ENCODE peak calls at places on chromosomes 1 and 21, in four cellular contexts. E is A549, F is pancreas, X is mesothelial cell of epicardium. D is an unnamed sample.

GRCh38 chr21:45228171-45228641 is 59.5 kb downstream of the POFUT2 start:
- DNase-seq in F (no peak), X (no peak), E (peak; percentile 49), D (no peak)

GRCh38 chr21:15638856-15639549 is 90.8 kb upstream of the USP25 start:
- DNase-seq in X (no peak), E (no peak), F (peak; percentile 57), D (no peak)

GRCh38 chr1:19101244-19101643 is 108.8 kb downstream of the UBR4 start:
- DNase-seq in X (no peak), E (no peak), F (no peak), D (no peak)

GRCh38 chr21:46110499-46111192 is 12.7 kb downstream of the COL6A2 start:
- DNase-seq in X (no peak), E (no peak), F (peak; percentile 38), D (no peak)

GRCh38 chr21:26169061-26169610 is 1.4 kb downstream of the APP start:
- DNase-seq in E (peak; percentile 69), X (no peak), F (no peak), D (peak; percentile 67)

GRCh38 chr21:44059710-44060109 is 47.5 kb upstream of the PWP2 start:
- DNase-seq in F (no peak), E (no peak), X (no peak), D (no peak)

GRCh38 chr21:17512245-17513213 is at the start of gene CXADR:
- DNase-seq in X (peak; percentile 86), E (peak; percentile 81), F (peak; percentile 97), D (peak; percentile 86)

GRCh38 chr1:176854725-176855433 is 309.6 kb downstream of the ASTN1 start:
- DNase-seq in E (no peak), X (no peak), F (no peak), D (no peak)

GRCh38 chr1:20483833-20484525 is 2.0 kb downstream of the CAMK2N1 start:
- DNase-seq in F (no peak), E (peak; percentile 43), X (no peak), D (peak; percentile 54)

GRCh38 chr1:155175927-155176371 is 2.3 kb downstream of the TRIM46 start:
- DNase-seq in F (no peak), X (no peak), E (peak; percentile 52), D (no peak)

GRCh38 chr1:90694846-90695245 is 22.3 kb downstream of the BARHL2 start:
- DNase-seq in X (no peak), E (no peak), F (no peak), D (no peak)

GRCh38 chr1:223249854-223250631 is 107.0 kb upstream of the TLR5 start:
- DNase-seq in E (no peak), X (no peak), F (no peak), D (no peak)

GRCh38 chr1:54463259-54464030 is 57.3 kb upstream of the SSBP3 start:
- DNase-seq in E (no peak), X (no peak), F (peak; percentile 25), D (no peak)

GRCh38 chr1:22903113-22903512 is 69.6 kb downstream of the LACTBL1 start:
- DNase-seq in X (no peak), F (no peak), E (no peak), D (no peak)

GRCh38 chr21:38619865-38620513 is 121.7 kb upstream of the ERG start:
- DNase-seq in F (no peak), X (no peak), E (no peak), D (no peak)

GRCh38 chr21:28521932-28522826 is 470.5 kb downstream of the LTN1 start:
- DNase-seq in F (no peak), X (no peak), E (no peak), D (no peak)
- TF ChIP-seq CTCF in F (no peak), X (no peak), E (no peak), D (peak; percentile 22)

DNA sequence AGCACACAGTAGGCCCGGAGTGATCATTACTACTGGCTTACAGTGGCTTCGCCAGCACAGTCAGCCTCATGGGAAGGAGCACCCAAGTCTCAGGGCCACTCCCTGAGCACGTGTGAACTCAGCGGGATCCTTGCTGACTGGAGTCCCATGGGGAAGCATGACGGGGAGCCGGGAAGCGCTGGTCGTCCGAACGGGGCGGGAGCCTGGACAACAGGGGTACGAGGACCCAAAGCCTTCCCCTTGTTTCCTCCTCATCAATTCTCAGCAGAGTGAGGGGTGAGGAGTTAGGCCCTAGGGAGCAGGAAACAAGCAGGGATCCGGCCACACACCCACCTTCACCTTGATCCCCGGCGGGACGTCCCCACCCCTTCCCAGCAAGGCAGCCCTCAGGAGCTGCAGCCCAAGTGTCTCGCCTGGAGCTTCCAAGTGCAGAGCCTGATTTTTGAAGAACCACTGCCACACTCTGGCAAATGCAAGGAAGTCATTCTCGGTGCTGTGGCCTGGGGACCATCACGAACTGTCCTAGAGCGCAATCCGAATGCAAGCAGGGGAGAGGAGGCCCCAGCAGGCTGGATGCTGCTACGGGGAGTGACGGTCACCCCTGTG is 35.5 kb downstream of the TOMM20 start:
- DNase-seq in F (no peak), X (no peak), E (peak; percentile 80), D (no peak)
- TF ChIP-seq CTCF in F (no peak), X (no peak), E (no peak), D (peak; percentile 14)

DNA sequence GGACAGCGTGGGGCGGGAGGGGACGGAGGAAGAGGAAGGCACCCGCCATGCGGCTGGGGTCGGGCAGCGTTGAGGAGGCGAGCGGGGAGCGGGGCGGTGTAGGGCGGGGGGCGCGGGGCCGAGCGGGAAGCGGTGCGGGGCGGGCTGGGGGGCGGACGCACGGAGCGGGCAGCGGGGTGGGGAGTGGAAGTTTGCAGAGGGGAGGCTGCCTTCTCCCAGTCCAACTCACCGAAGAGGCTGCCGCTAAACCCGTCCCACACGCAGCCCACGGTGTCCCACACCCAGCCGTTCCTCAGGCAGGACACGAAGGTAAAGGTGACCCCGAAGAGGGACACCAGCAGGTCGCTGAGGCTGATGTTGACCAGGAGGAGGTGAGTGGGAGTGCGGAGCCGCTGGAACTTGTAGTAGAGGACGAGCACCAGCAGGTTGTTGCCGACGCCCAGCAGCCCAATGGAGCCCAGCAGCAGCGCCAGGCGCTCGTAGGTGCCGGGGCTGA is 468 bp downstream of the CHML start:
- DNase-seq in X (peak; percentile 29), E (peak; percentile 67), F (peak; percentile 65), D (no peak)
- TF ChIP-seq CTCF in X (no peak), E (no peak), F (no peak), D (no peak)

DNA sequence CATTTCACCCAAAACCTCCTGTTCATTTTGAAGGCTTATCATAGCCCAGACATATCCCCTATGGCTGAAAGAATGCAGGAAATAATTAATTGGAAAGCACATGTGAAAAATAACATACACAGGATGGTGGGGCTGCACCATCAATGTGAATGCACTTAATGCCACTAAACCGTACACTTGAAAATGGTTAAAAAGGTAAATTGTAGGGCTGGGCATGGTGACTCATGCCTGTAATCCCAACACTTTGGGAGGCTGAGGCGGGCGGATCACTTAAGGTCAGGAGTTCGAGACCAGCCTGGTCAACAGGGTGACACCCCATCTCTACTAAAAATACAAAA is 98.7 kb upstream of the BACE2 start:
- DNase-seq in F (no peak), E (no peak), X (no peak), D (no peak)
- TF ChIP-seq CTCF in F (no peak), E (no peak), X (peak; percentile 5), D (no peak)

GRCh38 chr1:112714313-112715263 is 544 bp downstream of the PPM1J start:
- DNase-seq in X (no peak), F (peak; percentile 74), E (no peak), D (peak; percentile 37)
- TF ChIP-seq CTCF in X (no peak), F (no peak), E (no peak), D (no peak)

DNA sequence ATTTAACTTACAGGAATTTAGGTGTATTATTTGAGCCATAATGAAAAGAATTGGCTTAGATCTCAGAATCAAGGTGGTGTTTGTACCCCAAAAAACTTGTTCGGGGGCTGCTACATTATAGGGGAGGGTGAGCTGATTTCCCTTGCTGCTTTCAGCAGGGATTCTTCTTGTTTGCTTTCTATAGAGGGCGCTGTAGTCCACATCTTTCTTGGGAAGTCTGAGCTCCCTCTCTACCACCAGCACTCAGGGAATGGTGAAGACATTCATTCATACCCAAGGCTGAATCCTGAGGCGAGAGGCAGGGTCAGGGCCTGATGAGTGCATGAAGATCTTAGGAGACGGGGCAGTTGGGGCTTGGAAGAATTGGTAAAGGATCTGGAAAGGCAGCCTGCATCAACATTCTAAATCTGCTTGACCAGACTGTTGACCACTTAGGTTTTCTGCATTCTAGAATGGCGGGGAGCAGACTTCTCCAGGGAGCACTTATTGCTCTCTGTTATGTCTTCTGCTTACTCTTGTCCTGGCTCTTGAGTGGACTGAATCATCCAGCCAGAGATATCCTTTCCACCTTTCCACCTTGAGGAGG is 18.9 kb downstream of the SPATA46 start:
- DNase-seq in E (peak; percentile 55), X (no peak), F (no peak), D (peak; percentile 60)
- TF ChIP-seq CTCF in E (peak; percentile 36), X (peak; percentile 31), F (no peak), D (peak; percentile 42)

GRCh38 chr1:16965486-16966067 is 14.8 kb downstream of the MFAP2 start:
- DNase-seq in X (no peak), F (no peak), E (no peak), D (no peak)

GRCh38 chr1:16961297-16962124 is 18.9 kb downstream of the MFAP2 start:
- DNase-seq in F (no peak), E (no peak), X (no peak), D (no peak)

GRCh38 chr1:16958475-16958874 is 21.9 kb downstream of the MFAP2 start:
- DNase-seq in E (no peak), X (no peak), F (no peak), D (no peak)

GRCh38 chr1:16956775-16957174 is 23.6 kb downstream of the MFAP2 start:
- DNase-seq in X (no peak), E (no peak), F (no peak), D (no peak)

DNA sequence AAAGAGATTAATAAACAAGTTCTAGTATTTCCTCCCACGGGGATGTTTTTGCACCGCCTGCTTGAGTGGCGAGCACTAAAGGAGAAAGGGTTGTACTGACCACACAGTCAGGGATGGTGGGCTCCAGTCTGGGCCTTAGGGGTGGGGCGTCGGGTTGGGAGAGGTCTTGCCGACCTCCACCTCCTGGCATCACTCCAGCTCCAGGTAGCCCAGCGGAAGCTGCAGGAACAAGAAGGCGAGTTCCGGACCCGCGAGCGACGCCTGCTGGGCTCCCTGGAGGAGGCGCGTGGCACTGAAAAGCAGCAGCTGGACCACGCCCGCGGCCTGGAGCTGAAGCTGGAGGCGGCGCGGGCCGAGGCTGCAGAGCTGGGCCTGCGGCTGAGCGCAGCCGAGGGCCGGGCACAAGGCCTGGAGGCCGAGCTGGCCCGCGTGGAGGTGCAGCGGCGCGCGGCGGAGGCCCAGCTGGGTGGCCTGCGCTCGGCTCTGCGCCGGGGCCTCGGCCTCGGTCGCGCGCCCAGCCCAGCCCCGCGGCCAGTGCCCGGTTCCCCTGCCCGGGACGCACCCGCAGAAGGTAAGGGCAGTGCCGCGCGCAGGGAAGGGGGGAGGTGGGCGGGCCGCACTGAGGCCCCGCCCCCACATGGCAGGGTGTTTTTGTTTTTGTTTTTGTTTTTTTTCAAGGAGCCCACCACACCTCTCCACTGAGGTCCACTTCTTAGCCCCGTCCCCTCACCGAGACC is 19.7 kb downstream of the MFAP2 start:
- DNase-seq in F (peak; percentile 96), X (peak; percentile 80), E (peak; percentile 87), D (peak; percentile 87)
- TF ChIP-seq CTCF in F (peak; percentile 59), X (peak; percentile 71), E (peak; percentile 66), D (peak; percentile 95)

DNA sequence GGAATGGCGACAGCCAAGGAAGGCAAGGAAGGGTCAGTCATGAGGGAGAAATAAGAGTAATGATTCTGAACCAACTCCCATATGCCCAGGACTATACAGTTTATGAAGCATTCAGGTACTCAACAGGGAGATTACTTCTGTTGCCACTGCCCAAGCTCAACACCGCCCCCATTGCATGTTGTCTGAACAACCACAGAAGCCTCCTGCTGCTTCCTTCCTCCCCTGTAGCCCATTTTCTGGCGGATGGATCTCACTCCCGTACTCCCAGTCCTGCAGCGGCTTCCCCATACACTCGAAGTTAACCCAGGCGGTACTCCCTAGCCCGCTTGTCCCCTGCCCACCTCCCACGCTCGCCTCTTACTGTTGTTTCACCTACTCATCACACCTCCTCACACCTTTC is 103.0 kb downstream of the BEND5 start:
- DNase-seq in F (no peak), X (no peak), E (peak; percentile 21), D (no peak)
- TF ChIP-seq CTCF in F (no peak), X (no peak), E (no peak), D (no peak)